ENCODE peak calls at places on chromosomes 7 and 10, in four cellular contexts. T is thyroid gland, F is mucosa of descending colon, H is pancreas. Q is an unnamed sample.

GRCh38 chr7:155462163-155462735 is 4.3 kb downstream of the EN2 start:
- DNase-seq in T (no peak), F (no peak), H (no peak), Q (no peak)

GRCh38 chr10:16967866-16968721 is 150.9 kb upstream of the RSU1 start:
- DNase-seq in T (no peak), F (no peak), H (no peak), Q (no peak)

GRCh38 chr10:34808789-34809745 is 6.0 kb downstream of the PARD3 start:
- DNase-seq in T (peak; percentile 91), F (no peak), H (no peak), Q (no peak)

GRCh38 chr7:2134740-2135139 is 98.0 kb downstream of the MAD1L1 start:
- DNase-seq in T (no peak), F (no peak), H (peak; percentile 10), Q (no peak)

GRCh38 chr10:10847313-10847712 is 170.4 kb upstream of the CELF2 start:
- DNase-seq in T (no peak), F (no peak), H (no peak), Q (no peak)

GRCh38 chr10:125116652-125117310 is 43.6 kb downstream of the CTBP2 start:
- DNase-seq in T (no peak), F (no peak), H (no peak), Q (no peak)

GRCh38 chr10:46523119-46523880 is 33.2 kb downstream of the GPRIN2 start:
- DNase-seq in T (peak; percentile 69), F (peak; percentile 92), H (peak; percentile 80), Q (no peak)

GRCh38 chr7:89401690-89402089 is 606.2 kb upstream of the TEX47 start:
- DNase-seq in T (no peak), F (no peak), H (no peak), Q (no peak)

GRCh38 chr7:157143788-157144187 is 5.1 kb downstream of the UBE3C start:
- DNase-seq in T (no peak), F (no peak), H (no peak), Q (no peak)

GRCh38 chr7:36391436-36392198 is 2.0 kb downstream of the ANLN start:
- DNase-seq in T (no peak), F (no peak), H (no peak), Q (no peak)

GRCh38 chr7:96719164-96719563 is 9.5 kb upstream of the SEM1 start:
- DNase-seq in T (no peak), F (no peak), H (no peak), Q (no peak)

GRCh38 chr10:129361676-129362376 is 105.2 kb upstream of the MGMT start:
- DNase-seq in T (no peak), F (no peak), H (no peak), Q (no peak)

GRCh38 chr10:91340613-91341362 is 69.4 kb upstream of the HECTD2 start:
- DNase-seq in T (no peak), F (no peak), H (no peak), Q (no peak)

GRCh38 chr10:16777473-16778370 is 39.5 kb downstream of the RSU1 start:
- DNase-seq in T (no peak), F (no peak), H (no peak), Q (peak; percentile 56)

GRCh38 chr10:102712843-102713242 is 1.4 kb downstream of the ARL3 start:
- DNase-seq in T (no peak), F (no peak), H (no peak), Q (no peak)

GRCh38 chr10:49761789-49762565 is at the start of gene OGDHL:
- DNase-seq in T (peak; percentile 83), F (peak; percentile 66), H (peak; percentile 89), Q (peak; percentile 81)

GRCh38 chr7:123864966-123865365 is 20.0 kb downstream of the HYAL4 start:
- DNase-seq in T (no peak), F (no peak), H (no peak), Q (no peak)

GRCh38 chr10:17527530-17528146 is 73.2 kb upstream of the ST8SIA6 start:
- DNase-seq in T (no peak), F (no peak), H (no peak), Q (no peak)

GRCh38 chr7:39504963-39505362 is 61.2 kb upstream of the YAE1 start:
- DNase-seq in T (peak; percentile 17), F (no peak), H (no peak), Q (no peak)

GRCh38 chr10:102283488-102283887 is 38.2 kb downstream of the GBF1 start:
- DNase-seq in T (no peak), F (no peak), H (no peak), Q (no peak)

GRCh38 chr10:5479481-5480161 is 19.7 kb downstream of the CALML5 start:
- DNase-seq in T (no peak), F (no peak), H (no peak), Q (no peak)

GRCh38 chr10:126203746-126204145 is 184.5 kb downstream of the ADAM12 start:
- DNase-seq in T (no peak), F (no peak), H (no peak), Q (no peak)

GRCh38 chr7:99473315-99473596 is 566 bp downstream of the ZNF789 start:
- DNase-seq in T (no peak), F (no peak), H (no peak), Q (no peak)

GRCh38 chr7:89027781-89028180 is 232.2 kb upstream of the TEX47 start:
- DNase-seq in T (no peak), F (no peak), H (no peak), Q (no peak)

GRCh38 chr10:68572151-68572550 is 12.0 kb downstream of the TET1 start:
- DNase-seq in T (no peak), F (no peak), H (no peak), Q (no peak)

GRCh38 chr7:34544621-34545020 is 113.4 kb upstream of the NPSR1 start:
- DNase-seq in T (no peak), F (no peak), H (no peak), Q (no peak)

GRCh38 chr10:6912424-6912823 is 332.3 kb upstream of the PRKCQ start:
- DNase-seq in T (no peak), F (no peak), H (no peak), Q (no peak)

GRCh38 chr10:119989966-119990365 is 97.4 kb downstream of the SEC23IP start:
- DNase-seq in T (no peak), F (no peak), H (no peak), Q (no peak)

GRCh38 chr10:35674843-35675242 is 32.7 kb upstream of the FZD8 start:
- DNase-seq in T (no peak), F (no peak), H (no peak), Q (no peak)

GRCh38 chr7:82406937-82407336 is 36.6 kb downstream of the CACNA2D1 start:
- DNase-seq in T (no peak), F (no peak), H (no peak), Q (no peak)

GRCh38 chr7:150919160-150919559 is 59.0 kb downstream of the KCNH2 start:
- DNase-seq in T (no peak), F (no peak), H (no peak), Q (no peak)

GRCh38 chr7:137932881-137933269 is 69.0 kb downstream of the CREB3L2 start:
- DNase-seq in T (no peak), F (no peak), H (no peak), Q (no peak)

GRCh38 chr10:9547921-9548904 is 1469.5 kb upstream of the CELF2 start:
- DNase-seq in T (no peak), F (no peak), H (no peak), Q (no peak)

GRCh38 chr7:126213876-126214275 is 1038.9 kb downstream of the GRM8 start:
- DNase-seq in T (no peak), F (no peak), H (no peak), Q (no peak)

GRCh38 chr10:71249996-71250395 is 37.6 kb downstream of the UNC5B start:
- DNase-seq in T (no peak), F (no peak), H (peak; percentile 47), Q (no peak)

GRCh38 chr10:71251319-71251718 is 38.9 kb downstream of the UNC5B start:
- DNase-seq in T (no peak), F (no peak), H (no peak), Q (no peak)

GRCh38 chr10:71250405-71250804 is 38.0 kb downstream of the UNC5B start:
- DNase-seq in T (no peak), F (no peak), H (no peak), Q (no peak)

GRCh38 chr10:71252195-71252594 is 39.8 kb downstream of the UNC5B start:
- DNase-seq in T (no peak), F (peak; percentile 81), H (peak; percentile 10), Q (no peak)

GRCh38 chr10:71250842-71251241 is 38.5 kb downstream of the UNC5B start:
- DNase-seq in T (no peak), F (no peak), H (no peak), Q (no peak)
- H3K4me1 ChIP-seq in T (peaks cover 9% of the 10 kb centered on the region), F (peaks cover 58% of the 10 kb centered on the region), H (no peaks in the 10 kb centered on the region), Q (no peaks in the 10 kb centered on the region)

GRCh38 chr7:46091071-46091470 is 170.0 kb upstream of the IGFBP3 start:
- DNase-seq in T (no peak), F (no peak), H (no peak), Q (no peak)
- H3K4me1 ChIP-seq in T (no peaks in the 10 kb centered on the region), F (no peaks in the 10 kb centered on the region), H (no peaks in the 10 kb centered on the region), Q (no peaks in the 10 kb centered on the region)

GRCh38 chr10:131246089-131246488 is 65.4 kb downstream of the TCERG1L start:
- DNase-seq in T (no peak), F (no peak), H (no peak), Q (no peak)
- H3K4me1 ChIP-seq in T (peaks cover 13% of the 10 kb centered on the region), F (no peaks in the 10 kb centered on the region), H (no peaks in the 10 kb centered on the region), Q (no peaks in the 10 kb centered on the region)

GRCh38 chr10:124104011-124104627 is 10.7 kb upstream of the CHST15 start:
- DNase-seq in T (no peak), F (no peak), H (no peak), Q (no peak)
- H3K4me1 ChIP-seq in T (peaks cover 29% of the 10 kb centered on the region), F (peaks cover 3% of the 10 kb centered on the region), H (no peaks in the 10 kb centered on the region), Q (no peaks in the 10 kb centered on the region)

GRCh38 chr10:55183993-55184392 is 383.0 kb upstream of the PCDH15 start:
- DNase-seq in T (no peak), F (no peak), H (no peak), Q (no peak)
- H3K4me1 ChIP-seq in T (no peaks in the 10 kb centered on the region), F (no peaks in the 10 kb centered on the region), H (no peaks in the 10 kb centered on the region), Q (no peaks in the 10 kb centered on the region)

DNA sequence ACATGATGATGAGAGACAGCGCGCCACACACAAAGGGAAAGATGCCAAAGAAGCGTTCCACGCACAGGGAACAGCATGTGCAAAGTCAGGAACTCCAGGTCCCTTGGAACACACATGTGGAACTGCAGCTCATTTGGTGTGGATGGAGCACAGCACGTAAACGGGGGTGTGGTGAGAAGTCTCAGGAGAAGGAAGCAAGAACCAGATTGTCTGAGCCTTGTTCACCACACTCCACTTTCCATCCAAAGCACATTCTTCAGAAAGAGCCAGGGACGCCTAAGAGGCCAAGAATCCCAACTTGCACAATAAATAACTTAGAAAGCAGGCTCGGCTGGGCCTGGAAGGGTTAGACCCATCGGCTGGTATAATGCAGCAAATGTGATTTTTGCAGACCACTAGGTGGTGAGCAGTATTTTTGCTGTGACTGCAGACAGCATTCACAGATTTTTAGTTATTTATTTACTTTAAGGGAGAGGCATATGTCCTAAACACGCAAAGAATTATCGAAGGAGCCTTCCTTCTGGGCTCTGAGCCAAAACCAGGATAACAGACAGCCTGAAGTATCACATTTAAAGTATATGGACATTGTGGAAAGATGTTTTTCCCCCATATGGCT is 27.9 kb upstream of the ASCC1 start:
- DNase-seq in T (peak; percentile 63), F (peak; percentile 53), H (no peak), Q (no peak)
- H3K4me1 ChIP-seq in T (peaks cover 57% of the 10 kb centered on the region), F (peaks cover 62% of the 10 kb centered on the region), H (peaks cover 44% of the 10 kb centered on the region), Q (peaks cover 50% of the 10 kb centered on the region)

DNA sequence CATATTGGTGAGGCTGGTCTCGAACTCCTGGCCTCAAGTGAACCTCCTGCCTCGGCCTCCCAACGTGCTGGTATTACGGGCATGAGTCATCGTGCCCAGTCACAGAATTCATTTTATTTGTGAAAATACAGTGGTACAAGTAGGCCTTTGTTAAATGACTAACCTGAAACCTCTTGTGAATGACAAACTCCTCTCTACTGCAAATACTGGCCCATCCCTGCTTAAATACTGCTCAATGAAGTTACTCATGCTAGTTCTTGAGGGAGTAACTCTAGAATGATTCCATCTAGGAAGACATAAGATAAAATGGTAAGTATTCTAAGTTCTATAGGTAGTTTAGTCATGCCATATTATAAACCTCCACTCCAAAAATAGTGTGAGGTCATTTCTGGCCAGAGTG is 80.7 kb downstream of the UBE2H start:
- DNase-seq in T (no peak), F (no peak), H (no peak), Q (no peak)
- H3K4me1 ChIP-seq in T (peaks cover 40% of the 10 kb centered on the region), F (no peaks in the 10 kb centered on the region), H (peaks cover 25% of the 10 kb centered on the region), Q (peaks cover under 1% of the 10 kb centered on the region)